ENCODE peak calls at places on chromosomes 11 and 22, in nine cellular contexts. X, G, U, J, T, Y, S, F and L are unnamed samples.

GRCh38 chr11:76738618-76739220 is 44.4 kb upstream of the TSKU start:
- DNase-seq in T (no peak), U (no peak), G (no peak), X (no peak), F (no peak), Y (no peak), J (no peak), S (no peak), L (no peak)

GRCh38 chr11:117870176-117870952 is 6.1 kb downstream of the FXYD6 start:
- DNase-seq in T (no peak), X (no peak), S (no peak), U (no peak), G (no peak), F (no peak), J (no peak), Y (no peak), L (no peak)

GRCh38 chr11:46895821-46896220 is 22.5 kb downstream of the LRP4 start:
- DNase-seq in X (no peak), F (no peak), Y (no peak), T (no peak), S (peak; percentile 17), J (no peak), U (peak; percentile 81), G (no peak), L (peak; percentile 75)

GRCh38 chr11:71962428-71963038 is 33.7 kb downstream of the RNF121 start:
- DNase-seq in J (no peak), S (peak; percentile 72), F (no peak), T (no peak), Y (no peak), X (peak; percentile 28), U (no peak), G (no peak), L (no peak)

GRCh38 chr11:82889133-82890001 is 10.9 kb downstream of the PRCP start:
- DNase-seq in Y (no peak), F (peak; percentile 78), S (no peak), U (no peak), X (no peak), G (no peak), J (no peak), T (no peak), L (no peak)

GRCh38 chr11:117145393-117145761 is 1.3 kb downstream of the PAFAH1B2 start:
- DNase-seq in J (no peak), Y (peak; percentile 32), T (peak; percentile 11), X (peak; percentile 20), S (peak; percentile 38), F (peak; percentile 46), U (no peak), G (no peak), L (peak; percentile 39)

GRCh38 chr11:66335531-66336233 is 552 bp downstream of the RIN1 start:
- DNase-seq in T (no peak), G (no peak), J (no peak), F (peak; percentile 74), X (no peak), S (peak; percentile 66), Y (peak; percentile 62), U (peak; percentile 71), L (no peak)

GRCh38 chr11:20444537-20444936 is 57.0 kb downstream of the PRMT3 start:
- DNase-seq in J (no peak), S (no peak), Y (no peak), F (no peak), T (no peak), U (no peak), X (no peak), G (no peak), L (no peak)

GRCh38 chr11:111942826-111943225 is 5.7 kb downstream of the DIXDC1 start:
- DNase-seq in U (no peak), F (no peak), J (no peak), S (peak; percentile 77), X (no peak), G (no peak), T (no peak), Y (peak; percentile 35), L (no peak)

GRCh38 chr11:16026849-16027248 is 329.5 kb downstream of the SOX6 start:
- DNase-seq in U (no peak), X (no peak), Y (no peak), G (no peak), T (no peak), S (no peak), F (no peak), J (no peak), L (no peak)

GRCh38 chr11:2178906-2179494 is 7.4 kb upstream of the TH start:
- DNase-seq in T (no peak), U (no peak), Y (peak; percentile 23), G (no peak), S (peak; percentile 79), X (no peak), F (peak; percentile 37), J (no peak), L (no peak)

GRCh38 chr11:2315395-2316168 is 13.8 kb downstream of the TSPAN32 start:
- DNase-seq in S (no peak), Y (no peak), T (no peak), U (peak; percentile 63), F (no peak), G (no peak), J (peak; percentile 42), X (no peak), L (no peak)

GRCh38 chr22:45090364-45090960 is 73.3 kb upstream of the NUP50 start:
- DNase-seq in X (no peak), F (peak; percentile 89), S (peak; percentile 42), J (no peak), T (no peak), U (no peak), G (no peak), Y (peak; percentile 11), L (no peak)

GRCh38 chr22:22591348-22592299 is 32.6 kb upstream of the PRAME start:
- DNase-seq in S (no peak), J (no peak), U (no peak), T (no peak), X (no peak), G (no peak), F (no peak), Y (no peak), L (no peak)

GRCh38 chr22:22590136-22590891 is 31.2 kb upstream of the PRAME start:
- DNase-seq in S (no peak), G (no peak), T (no peak), X (no peak), F (no peak), U (no peak), Y (no peak), J (no peak), L (no peak)

GRCh38 chr22:22587577-22588188 is 28.6 kb upstream of the PRAME start:
- DNase-seq in G (no peak), S (no peak), U (no peak), T (no peak), J (no peak), X (no peak), Y (no peak), F (no peak), L (no peak)

GRCh38 chr22:22584722-22585121 is 25.7 kb upstream of the PRAME start:
- DNase-seq in T (no peak), X (no peak), F (no peak), S (no peak), G (no peak), U (no peak), Y (no peak), J (no peak), L (no peak)

DNA sequence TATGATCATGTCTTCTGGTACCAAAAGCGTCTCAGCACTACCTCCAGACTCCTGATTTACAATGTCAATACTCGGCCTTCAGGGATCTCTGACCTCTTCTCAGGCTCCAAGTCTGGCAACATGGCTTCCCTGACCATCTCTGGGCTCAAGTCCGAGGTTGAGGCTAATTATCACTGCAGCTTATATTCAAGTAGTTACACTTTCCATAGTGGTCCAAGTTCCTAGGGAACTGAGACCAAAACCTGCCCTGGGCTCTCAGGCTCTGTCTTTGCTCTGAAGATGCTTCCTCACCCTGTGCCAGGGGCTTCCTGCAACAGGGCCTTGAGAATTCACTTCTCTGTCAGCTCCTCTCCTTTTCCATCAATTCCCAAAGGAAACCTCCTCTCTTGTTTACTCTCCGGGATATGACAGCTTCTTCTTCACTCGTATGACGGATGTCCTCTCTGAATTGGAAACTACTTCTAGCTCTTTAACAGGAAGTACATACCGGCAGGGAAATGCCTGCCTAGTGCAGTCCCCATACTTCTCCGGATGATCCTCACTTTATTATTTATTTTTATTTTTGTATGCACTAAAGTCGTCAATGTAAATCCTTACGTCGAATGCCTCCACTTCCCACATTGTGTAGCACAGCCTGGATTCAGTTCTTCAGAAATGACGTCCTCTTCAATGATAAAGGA is 29.6 kb upstream of the PRAME start:
- DNase-seq in J (no peak), Y (no peak), F (no peak), X (no peak), T (no peak), G (no peak), U (no peak), S (no peak), L (no peak)
- H3K27me3 ChIP-seq in J (no peaks in the 10 kb centered on the region), Y (peaks cover 20% of the 10 kb centered on the region), F (no peaks in the 10 kb centered on the region), X (no peaks in the 10 kb centered on the region), T (no peaks in the 10 kb centered on the region), G (no peaks in the 10 kb centered on the region), U (peaks cover 26% of the 10 kb centered on the region), S (peaks cover 2% of the 10 kb centered on the region), L (no peaks in the 10 kb centered on the region)

GRCh38 chr22:20423636-20424511 is 13.8 kb downstream of the SCARF2 start:
- DNase-seq in T (no peak), U (peak; percentile 60), G (no peak), F (no peak), Y (no peak), J (peak; percentile 48), S (no peak), X (no peak), L (no peak)
- H3K27ac ChIP-seq in T (no peak overlapping the region), U (peak overlapping the region; percentile 13), G (peak overlapping the region; percentile 55), F (no peak overlapping the region), Y (no peak overlapping the region), J (no peak overlapping the region), S (no peak overlapping the region), X (no peak overlapping the region), L (no peak overlapping the region)

GRCh38 chr11:8312966-8313365 is 49.3 kb upstream of the LMO1 start:
- DNase-seq in T (no peak), J (peak; percentile 14), U (no peak), S (no peak), G (peak; percentile 47), Y (no peak), F (no peak), X (no peak), L (no peak)

GRCh38 chr11:8318536-8318935 is 54.9 kb upstream of the LMO1 start:
- DNase-seq in Y (no peak), J (peak; percentile 37), F (peak; percentile 49), G (peak; percentile 51), X (no peak), S (no peak), U (no peak), T (no peak), L (no peak)

GRCh38 chr11:8317164-8317563 is 53.5 kb upstream of the LMO1 start:
- DNase-seq in J (peak; percentile 11), Y (no peak), X (no peak), F (no peak), G (no peak), U (no peak), T (no peak), S (peak; percentile 28), L (no peak)

GRCh38 chr11:8313504-8314090 is 49.9 kb upstream of the LMO1 start:
- DNase-seq in S (no peak), F (no peak), T (no peak), U (peak; percentile 35), G (peak; percentile 35), X (no peak), Y (no peak), J (peak; percentile 38), L (no peak)

GRCh38 chr11:8315463-8315862 is 51.8 kb upstream of the LMO1 start:
- DNase-seq in G (no peak), X (no peak), U (no peak), T (no peak), S (no peak), F (no peak), J (peak; percentile 15), Y (no peak), L (no peak)
- H3K27me3 ChIP-seq in G (no peaks in the 10 kb centered on the region), X (no peaks in the 10 kb centered on the region), U (no peaks in the 10 kb centered on the region), T (no peaks in the 10 kb centered on the region), S (peaks cover 7% of the 10 kb centered on the region), F (no peaks in the 10 kb centered on the region), J (no peaks in the 10 kb centered on the region), Y (no peaks in the 10 kb centered on the region), L (peaks cover 3% of the 10 kb centered on the region)

GRCh38 chr11:36150986-36151385 is 138.2 kb downstream of the COMMD9 start:
- DNase-seq in F (no peak), Y (peak; percentile 62), J (no peak), T (no peak), X (no peak), S (no peak), G (no peak), U (no peak), L (no peak)
- H3K27ac ChIP-seq in F (no peak overlapping the region), Y (peak overlapping the region; percentile 92), J (no peak overlapping the region), T (no peak overlapping the region), X (no peak overlapping the region), S (no peak overlapping the region), G (no peak overlapping the region), U (no peak overlapping the region), L (no peak overlapping the region)